ENCODE peak calls at places on chromosomes 1 and 21, in eight cellular contexts. J is EH, L is hippocampal formation, M is NCI-H1436, F is AG08395, U is left colon, W is lower leg skin, S is HS-5. O is an unnamed sample.

GRCh38 chr1:174052621-174053020 is 30.5 kb upstream of the RC3H1 start:
- DNase-seq in J (no peak), L (no peak), M (no peak), F (no peak), U (no peak), W (no peak), S (no peak), O (no peak)

GRCh38 chr1:25428475-25429166 is 2.1 kb upstream of the MACO1 start:
- DNase-seq in J (no peak), L (no peak), M (no peak), F (no peak), U (no peak), W (no peak), S (no peak), O (no peak)

GRCh38 chr1:16122916-16123315 is 33.0 kb downstream of the EPHA2 start:
- DNase-seq in J (peak), L (no peak), M (peak), F (peak), U (no peak), W (no peak), S (peak), O (peak)

GRCh38 chr1:223016381-223016780 is 126.7 kb downstream of the TLR5 start:
- DNase-seq in J (no peak), L (no peak), M (no peak), F (no peak), U (no peak), W (no peak), S (no peak), O (no peak)

GRCh38 chr1:240226102-240226501 is 134.4 kb downstream of the FMN2 start:
- DNase-seq in J (no peak), L (no peak), M (no peak), F (no peak), U (no peak), W (no peak), S (no peak), O (no peak)

GRCh38 chr1:119623651-119624050 is 24.4 kb downstream of the ZNF697 start:
- DNase-seq in J (no peak), L (no peak), M (no peak), F (no peak), U (no peak), W (no peak), S (no peak), O (no peak)

GRCh38 chr1:196078691-196079090 is 529.5 kb downstream of the KCNT2 start:
- DNase-seq in J (peak), L (no peak), M (no peak), F (no peak), U (no peak), W (no peak), S (no peak), O (no peak)

GRCh38 chr1:6118415-6118814 is 61.7 kb downstream of the CHD5 start:
- DNase-seq in J (peak), L (no peak), M (no peak), F (no peak), U (no peak), W (no peak), S (peak), O (no peak)

GRCh38 chr1:155646307-155646706 is 36.3 kb downstream of the MSTO1 start:
- DNase-seq in J (peak), L (no peak), M (no peak), F (peak), U (no peak), W (no peak), S (no peak), O (no peak)

GRCh38 chr1:36752431-36752830 is 269.7 kb upstream of the CSF3R start:
- DNase-seq in J (no peak), L (no peak), M (no peak), F (no peak), U (no peak), W (peak), S (no peak), O (no peak)

GRCh38 chr1:35925741-35926140 is 5.2 kb upstream of the AGO3 start:
- DNase-seq in J (peak), L (no peak), M (no peak), F (peak), U (no peak), W (no peak), S (no peak), O (no peak)

GRCh38 chr1:29396438-29397255 is 160.3 kb downstream of the PTPRU start:
- DNase-seq in J (peak), L (no peak), M (no peak), F (peak), U (no peak), W (peak), S (no peak), O (no peak)

GRCh38 chr1:1567152-1567830 is 7.4 kb downstream of the SSU72 start:
- DNase-seq in J (no peak), L (no peak), M (no peak), F (no peak), U (no peak), W (no peak), S (no peak), O (no peak)

GRCh38 chr1:172386046-172386445 is 34.4 kb upstream of the C1orf105 start:
- DNase-seq in J (no peak), L (no peak), M (no peak), F (no peak), U (no peak), W (no peak), S (no peak), O (no peak)

GRCh38 chr1:237817277-237817676 is 73.4 kb downstream of the ZP4 start:
- DNase-seq in J (no peak), L (no peak), M (no peak), F (no peak), U (no peak), W (no peak), S (no peak), O (no peak)

GRCh38 chr1:54819195-54819536 is 18.0 kb upstream of the TTC22 start:
- DNase-seq in J (no peak), L (no peak), M (no peak), F (no peak), U (no peak), W (peak), S (no peak), O (no peak)

GRCh38 chr1:81950037-81950436 is 149.3 kb downstream of the ADGRL2 start:
- DNase-seq in J (no peak), L (no peak), M (no peak), F (no peak), U (no peak), W (no peak), S (no peak), O (no peak)

GRCh38 chr1:116951175-116951935 is 41.6 kb downstream of the PTGFRN start:
- DNase-seq in J (peak), L (no peak), M (no peak), F (peak), U (peak), W (no peak), S (no peak), O (peak)

GRCh38 chr21:24272527-24272938 is 1334.7 kb downstream of the MRPL39 start:
- DNase-seq in J (no peak), L (no peak), M (no peak), F (no peak), U (no peak), W (no peak), S (no peak), O (no peak)

GRCh38 chr1:5513179-5513578 is 479.0 kb downstream of the NPHP4 start:
- DNase-seq in J (no peak), L (no peak), M (no peak), F (no peak), U (no peak), W (no peak), S (no peak), O (no peak)

GRCh38 chr1:41754540-41754939 is 164.2 kb downstream of the HIVEP3 start:
- DNase-seq in J (no peak), L (no peak), M (no peak), F (no peak), U (no peak), W (no peak), S (no peak), O (no peak)

GRCh38 chr1:225871374-225872074 is 10.7 kb downstream of the TMEM63A start:
- DNase-seq in J (no peak), L (no peak), M (no peak), F (no peak), U (no peak), W (no peak), S (no peak), O (no peak)

GRCh38 chr21:35428489-35428888 is 379.4 kb upstream of the RUNX1 start:
- DNase-seq in J (peak), L (no peak), M (no peak), F (peak), U (no peak), W (no peak), S (no peak), O (no peak)

GRCh38 chr1:186829679-186830587 is 1.2 kb downstream of the PLA2G4A start:
- DNase-seq in J (no peak), L (no peak), M (no peak), F (no peak), U (no peak), W (no peak), S (no peak), O (no peak)

GRCh38 chr1:62689524-62689923 is 1.3 kb upstream of the DOCK7 start:
- DNase-seq in J (peak), L (no peak), M (no peak), F (peak), U (no peak), W (no peak), S (peak), O (no peak)